ENCODE peak calls at places on chromosomes 1 and 21, in nine cellular contexts. One of them, this sample, is unnamed. For H3K4me1, the result is how much of the 10 kb centered on the place peaks cover.

GRCh38 chr1:55067022-55067781 is 27.9 kb downstream of the PCSK9 start:
- DNase-seq in psoas muscle: peak
- DNase-seq in lower lobe of right lung: no peak
- DNase-seq in CD8-positive, alpha-beta memory T cell: no peak
- DNase-seq in uterus: no peak
- DNase-seq in upper lobe of right lung: peak
- DNase-seq in endothelial cell of umbilical vein: no peak
- DNase-seq in transverse colon: no peak
- DNase-seq in effector memory CD4-positive, alpha-beta T cell: no peak
- DNase-seq in this sample: no peak

GRCh38 chr1:8377382-8377928 is 59.5 kb downstream of the SLC45A1 start:
- DNase-seq in psoas muscle: no peak
- DNase-seq in lower lobe of right lung: no peak
- DNase-seq in CD8-positive, alpha-beta memory T cell: no peak
- DNase-seq in uterus: peak
- DNase-seq in upper lobe of right lung: no peak
- DNase-seq in endothelial cell of umbilical vein: no peak
- DNase-seq in transverse colon: no peak
- DNase-seq in effector memory CD4-positive, alpha-beta T cell: no peak
- DNase-seq in this sample: no peak

GRCh38 chr1:160907976-160908375 is 23.0 kb upstream of the ITLN1 start:
- DNase-seq in psoas muscle: no peak
- DNase-seq in lower lobe of right lung: no peak
- DNase-seq in CD8-positive, alpha-beta memory T cell: no peak
- DNase-seq in uterus: no peak
- DNase-seq in upper lobe of right lung: no peak
- DNase-seq in endothelial cell of umbilical vein: peak
- DNase-seq in transverse colon: no peak
- DNase-seq in effector memory CD4-positive, alpha-beta T cell: no peak
- DNase-seq in this sample: no peak

GRCh38 chr1:232568331-232568852 is 61.5 kb downstream of the SIPA1L2 start:
- DNase-seq in psoas muscle: no peak
- DNase-seq in lower lobe of right lung: no peak
- DNase-seq in CD8-positive, alpha-beta memory T cell: no peak
- DNase-seq in uterus: no peak
- DNase-seq in upper lobe of right lung: no peak
- DNase-seq in endothelial cell of umbilical vein: no peak
- DNase-seq in transverse colon: no peak
- DNase-seq in effector memory CD4-positive, alpha-beta T cell: no peak
- DNase-seq in this sample: no peak

GRCh38 chr1:94552071-94552586 is 10.6 kb upstream of the F3 start:
- DNase-seq in psoas muscle: no peak
- DNase-seq in lower lobe of right lung: peak
- DNase-seq in CD8-positive, alpha-beta memory T cell: no peak
- DNase-seq in uterus: no peak
- DNase-seq in upper lobe of right lung: peak
- DNase-seq in endothelial cell of umbilical vein: no peak
- DNase-seq in transverse colon: no peak
- DNase-seq in effector memory CD4-positive, alpha-beta T cell: no peak
- DNase-seq in this sample: no peak

GRCh38 chr1:211305044-211305443 is 21.6 kb upstream of the TRAF5 start:
- DNase-seq in psoas muscle: no peak
- DNase-seq in lower lobe of right lung: no peak
- DNase-seq in CD8-positive, alpha-beta memory T cell: no peak
- DNase-seq in uterus: no peak
- DNase-seq in upper lobe of right lung: no peak
- DNase-seq in endothelial cell of umbilical vein: no peak
- DNase-seq in transverse colon: no peak
- DNase-seq in effector memory CD4-positive, alpha-beta T cell: no peak
- DNase-seq in this sample: no peak

GRCh38 chr21:45200596-45201296 is 86.9 kb downstream of the POFUT2 start:
- DNase-seq in psoas muscle: no peak
- DNase-seq in lower lobe of right lung: no peak
- DNase-seq in CD8-positive, alpha-beta memory T cell: no peak
- DNase-seq in uterus: no peak
- DNase-seq in upper lobe of right lung: no peak
- DNase-seq in endothelial cell of umbilical vein: no peak
- DNase-seq in transverse colon: no peak
- DNase-seq in effector memory CD4-positive, alpha-beta T cell: no peak
- DNase-seq in this sample: no peak

GRCh38 chr1:173827611-173828010 is 2.9 kb upstream of the CENPL start:
- DNase-seq in psoas muscle: no peak
- DNase-seq in lower lobe of right lung: no peak
- DNase-seq in CD8-positive, alpha-beta memory T cell: no peak
- DNase-seq in uterus: no peak
- DNase-seq in upper lobe of right lung: no peak
- DNase-seq in endothelial cell of umbilical vein: no peak
- DNase-seq in transverse colon: no peak
- DNase-seq in effector memory CD4-positive, alpha-beta T cell: no peak
- DNase-seq in this sample: no peak

GRCh38 chr1:241310451-241310850 is 46.6 kb downstream of the RGS7 start:
- DNase-seq in psoas muscle: no peak
- DNase-seq in lower lobe of right lung: no peak
- DNase-seq in CD8-positive, alpha-beta memory T cell: no peak
- DNase-seq in uterus: no peak
- DNase-seq in upper lobe of right lung: no peak
- DNase-seq in endothelial cell of umbilical vein: no peak
- DNase-seq in transverse colon: no peak
- DNase-seq in effector memory CD4-positive, alpha-beta T cell: no peak
- DNase-seq in this sample: no peak

GRCh38 chr1:7389201-7389785 is 381.8 kb upstream of the VAMP3 start:
- DNase-seq in psoas muscle: no peak
- DNase-seq in lower lobe of right lung: no peak
- DNase-seq in CD8-positive, alpha-beta memory T cell: no peak
- DNase-seq in uterus: no peak
- DNase-seq in upper lobe of right lung: no peak
- DNase-seq in endothelial cell of umbilical vein: peak
- DNase-seq in transverse colon: no peak
- DNase-seq in effector memory CD4-positive, alpha-beta T cell: no peak
- DNase-seq in this sample: peak

GRCh38 chr1:231424950-231425805 is 3.1 kb upstream of the EGLN1 start:
- DNase-seq in psoas muscle: peak
- DNase-seq in lower lobe of right lung: no peak
- DNase-seq in CD8-positive, alpha-beta memory T cell: no peak
- DNase-seq in uterus: no peak
- DNase-seq in upper lobe of right lung: no peak
- DNase-seq in endothelial cell of umbilical vein: peak
- DNase-seq in transverse colon: no peak
- DNase-seq in effector memory CD4-positive, alpha-beta T cell: no peak
- DNase-seq in this sample: no peak

GRCh38 chr1:165845992-165846748 is 18.8 kb downstream of the UCK2 start:
- DNase-seq in psoas muscle: no peak
- DNase-seq in lower lobe of right lung: no peak
- DNase-seq in CD8-positive, alpha-beta memory T cell: no peak
- DNase-seq in uterus: no peak
- DNase-seq in upper lobe of right lung: no peak
- DNase-seq in endothelial cell of umbilical vein: no peak
- DNase-seq in transverse colon: no peak
- DNase-seq in effector memory CD4-positive, alpha-beta T cell: no peak
- DNase-seq in this sample: no peak

GRCh38 chr1:29971703-29972102 is 735.4 kb downstream of the PTPRU start:
- DNase-seq in psoas muscle: no peak
- DNase-seq in lower lobe of right lung: no peak
- DNase-seq in CD8-positive, alpha-beta memory T cell: no peak
- DNase-seq in uterus: no peak
- DNase-seq in upper lobe of right lung: no peak
- DNase-seq in endothelial cell of umbilical vein: no peak
- DNase-seq in transverse colon: no peak
- DNase-seq in effector memory CD4-positive, alpha-beta T cell: no peak
- DNase-seq in this sample: no peak
- H3K4me1 ChIP-seq in psoas muscle: under half
- H3K4me1 ChIP-seq in lower lobe of right lung: under half
- H3K4me1 ChIP-seq in CD8-positive, alpha-beta memory T cell: under half
- H3K4me1 ChIP-seq in uterus: under half
- H3K4me1 ChIP-seq in upper lobe of right lung: under half
- H3K4me1 ChIP-seq in endothelial cell of umbilical vein: under half
- H3K4me1 ChIP-seq in transverse colon: under half
- H3K4me1 ChIP-seq in effector memory CD4-positive, alpha-beta T cell: under half
- H3K4me1 ChIP-seq in this sample: under half

GRCh38 chr1:45622267-45622890 is 1.5 kb downstream of the CCDC17 start:
- DNase-seq in psoas muscle: peak
- DNase-seq in lower lobe of right lung: no peak
- DNase-seq in CD8-positive, alpha-beta memory T cell: no peak
- DNase-seq in uterus: no peak
- DNase-seq in upper lobe of right lung: no peak
- DNase-seq in endothelial cell of umbilical vein: no peak
- DNase-seq in transverse colon: no peak
- DNase-seq in effector memory CD4-positive, alpha-beta T cell: no peak
- DNase-seq in this sample: no peak
- H3K4me3 ChIP-seq in psoas muscle: peak
- H3K4me3 ChIP-seq in lower lobe of right lung: peak
- H3K4me3 ChIP-seq in CD8-positive, alpha-beta memory T cell: no peak
- H3K4me3 ChIP-seq in uterus: peak
- H3K4me3 ChIP-seq in upper lobe of right lung: peak
- H3K4me3 ChIP-seq in endothelial cell of umbilical vein: no peak
- H3K4me3 ChIP-seq in transverse colon: no peak
- H3K4me3 ChIP-seq in effector memory CD4-positive, alpha-beta T cell: no peak
- H3K4me3 ChIP-seq in this sample: no peak

GRCh38 chr1:111197598-111198289 is 2.7 kb downstream of the DENND2D start:
- DNase-seq in psoas muscle: no peak
- DNase-seq in lower lobe of right lung: no peak
- DNase-seq in CD8-positive, alpha-beta memory T cell: peak
- DNase-seq in uterus: no peak
- DNase-seq in upper lobe of right lung: no peak
- DNase-seq in endothelial cell of umbilical vein: no peak
- DNase-seq in transverse colon: no peak
- DNase-seq in effector memory CD4-positive, alpha-beta T cell: peak
- DNase-seq in this sample: peak
- H3K4me1 ChIP-seq in psoas muscle: under half
- H3K4me1 ChIP-seq in lower lobe of right lung: half or more
- H3K4me1 ChIP-seq in CD8-positive, alpha-beta memory T cell: half or more
- H3K4me1 ChIP-seq in uterus: under half
- H3K4me1 ChIP-seq in upper lobe of right lung: half or more
- H3K4me1 ChIP-seq in endothelial cell of umbilical vein: under half
- H3K4me1 ChIP-seq in transverse colon: under half
- H3K4me1 ChIP-seq in effector memory CD4-positive, alpha-beta T cell: half or more
- H3K4me1 ChIP-seq in this sample: under half

GRCh38 chr1:203536981-203537455 is 43.1 kb downstream of the OPTC start:
- DNase-seq in psoas muscle: no peak
- DNase-seq in lower lobe of right lung: peak
- DNase-seq in CD8-positive, alpha-beta memory T cell: no peak
- DNase-seq in uterus: peak
- DNase-seq in upper lobe of right lung: peak
- DNase-seq in endothelial cell of umbilical vein: no peak
- DNase-seq in transverse colon: peak
- DNase-seq in effector memory CD4-positive, alpha-beta T cell: no peak
- DNase-seq in this sample: no peak
- H3K4me3 ChIP-seq in psoas muscle: no peak
- H3K4me3 ChIP-seq in lower lobe of right lung: no peak
- H3K4me3 ChIP-seq in CD8-positive, alpha-beta memory T cell: no peak
- H3K4me3 ChIP-seq in uterus: no peak
- H3K4me3 ChIP-seq in upper lobe of right lung: no peak
- H3K4me3 ChIP-seq in endothelial cell of umbilical vein: no peak
- H3K4me3 ChIP-seq in transverse colon: no peak
- H3K4me3 ChIP-seq in effector memory CD4-positive, alpha-beta T cell: no peak
- H3K4me3 ChIP-seq in this sample: no peak

GRCh38 chr1:200894712-200895447 is at the start of gene INAVA:
- DNase-seq in psoas muscle: no peak
- DNase-seq in lower lobe of right lung: peak
- DNase-seq in CD8-positive, alpha-beta memory T cell: no peak
- DNase-seq in uterus: no peak
- DNase-seq in upper lobe of right lung: peak
- DNase-seq in endothelial cell of umbilical vein: no peak
- DNase-seq in transverse colon: peak
- DNase-seq in effector memory CD4-positive, alpha-beta T cell: no peak
- DNase-seq in this sample: no peak

GRCh38 chr1:200892958-200893357 is 1.7 kb upstream of the INAVA start:
- DNase-seq in psoas muscle: no peak
- DNase-seq in lower lobe of right lung: no peak
- DNase-seq in CD8-positive, alpha-beta memory T cell: no peak
- DNase-seq in uterus: no peak
- DNase-seq in upper lobe of right lung: no peak
- DNase-seq in endothelial cell of umbilical vein: no peak
- DNase-seq in transverse colon: no peak
- DNase-seq in effector memory CD4-positive, alpha-beta T cell: no peak
- DNase-seq in this sample: no peak

GRCh38 chr1:200892546-200892945 is 2.2 kb upstream of the INAVA start:
- DNase-seq in psoas muscle: no peak
- DNase-seq in lower lobe of right lung: no peak
- DNase-seq in CD8-positive, alpha-beta memory T cell: peak
- DNase-seq in uterus: no peak
- DNase-seq in upper lobe of right lung: peak
- DNase-seq in endothelial cell of umbilical vein: no peak
- DNase-seq in transverse colon: no peak
- DNase-seq in effector memory CD4-positive, alpha-beta T cell: no peak
- DNase-seq in this sample: peak

GRCh38 chr1:200891774-200892157 is 2.9 kb upstream of the INAVA start:
- DNase-seq in psoas muscle: no peak
- DNase-seq in lower lobe of right lung: no peak
- DNase-seq in CD8-positive, alpha-beta memory T cell: peak
- DNase-seq in uterus: no peak
- DNase-seq in upper lobe of right lung: no peak
- DNase-seq in endothelial cell of umbilical vein: no peak
- DNase-seq in transverse colon: peak
- DNase-seq in effector memory CD4-positive, alpha-beta T cell: no peak
- DNase-seq in this sample: peak

DNA sequence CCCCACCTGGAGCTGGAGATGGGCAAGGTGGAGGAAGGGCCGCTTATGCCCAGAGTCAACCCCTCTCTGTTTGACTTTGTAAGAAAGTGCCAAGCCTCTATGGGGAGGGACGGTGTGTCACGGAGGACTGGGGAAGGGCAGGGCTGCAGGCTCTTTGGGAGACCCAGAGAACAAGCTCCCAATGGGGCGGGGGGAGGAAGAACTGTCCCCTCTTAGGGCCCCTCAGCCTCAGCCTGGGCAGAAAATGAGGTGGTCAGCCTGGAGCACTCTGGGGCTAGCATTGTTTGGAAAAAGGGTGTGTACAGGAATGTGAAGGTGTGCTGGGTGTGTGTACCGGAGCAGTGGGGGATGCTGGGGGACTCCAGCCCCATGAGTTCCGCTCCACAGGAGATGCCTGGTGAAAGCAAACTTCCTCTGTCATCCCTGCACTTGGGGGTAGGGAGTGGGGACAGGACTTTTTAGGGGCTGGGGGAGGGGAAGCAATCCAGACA is 1.2 kb upstream of the INAVA start:
- DNase-seq in psoas muscle: no peak
- DNase-seq in lower lobe of right lung: no peak
- DNase-seq in CD8-positive, alpha-beta memory T cell: peak
- DNase-seq in uterus: no peak
- DNase-seq in upper lobe of right lung: no peak
- DNase-seq in endothelial cell of umbilical vein: no peak
- DNase-seq in transverse colon: peak
- DNase-seq in effector memory CD4-positive, alpha-beta T cell: no peak
- DNase-seq in this sample: no peak
- H3K4me1 ChIP-seq in psoas muscle: under half
- H3K4me1 ChIP-seq in lower lobe of right lung: under half
- H3K4me1 ChIP-seq in CD8-positive, alpha-beta memory T cell: under half
- H3K4me1 ChIP-seq in uterus: under half
- H3K4me1 ChIP-seq in upper lobe of right lung: under half
- H3K4me1 ChIP-seq in endothelial cell of umbilical vein: under half
- H3K4me1 ChIP-seq in transverse colon: half or more
- H3K4me1 ChIP-seq in effector memory CD4-positive, alpha-beta T cell: under half
- H3K4me1 ChIP-seq in this sample: under half

GRCh38 chr1:157135070-157135469 is 3.1 kb downstream of the ETV3 start:
- DNase-seq in psoas muscle: no peak
- DNase-seq in lower lobe of right lung: no peak
- DNase-seq in CD8-positive, alpha-beta memory T cell: no peak
- DNase-seq in uterus: no peak
- DNase-seq in upper lobe of right lung: no peak
- DNase-seq in endothelial cell of umbilical vein: no peak
- DNase-seq in transverse colon: no peak
- DNase-seq in effector memory CD4-positive, alpha-beta T cell: no peak
- DNase-seq in this sample: no peak
- H3K4me3 ChIP-seq in psoas muscle: no peak
- H3K4me3 ChIP-seq in lower lobe of right lung: no peak
- H3K4me3 ChIP-seq in CD8-positive, alpha-beta memory T cell: no peak
- H3K4me3 ChIP-seq in uterus: no peak
- H3K4me3 ChIP-seq in upper lobe of right lung: no peak
- H3K4me3 ChIP-seq in endothelial cell of umbilical vein: no peak
- H3K4me3 ChIP-seq in transverse colon: no peak
- H3K4me3 ChIP-seq in effector memory CD4-positive, alpha-beta T cell: no peak
- H3K4me3 ChIP-seq in this sample: no peak

This sample was measured in SJCRH30.